ENCODE peak calls at places on chromosome 1, in seven cellular contexts. F, C, M, I, U, H and J are unnamed samples.

GRCh38 chr1:153677718-153678518 is 570 bp upstream of the NPR1 start:
- DNase-seq in F (peak), C (peak), M (peak), I (peak), U (peak), H (peak), J (peak)

GRCh38 chr1:235984041-235984820 is 80.7 kb downstream of the NID1 start:
- DNase-seq in F (no peak), C (no peak), M (no peak), I (no peak), U (peak), H (no peak), J (no peak)

GRCh38 chr1:9400425-9401079 is 107.9 kb downstream of the SPSB1 start:
- DNase-seq in F (peak), C (no peak), M (no peak), I (no peak), U (peak), H (no peak), J (no peak)

GRCh38 chr1:205445653-205445955 is 10.2 kb downstream of the BLACAT1 start:
- DNase-seq in F (no peak), C (no peak), M (no peak), I (no peak), U (no peak), H (no peak), J (no peak)

GRCh38 chr1:54297596-54298283 is 97.8 kb downstream of the MRPL37 start:
- DNase-seq in F (peak), C (peak), M (no peak), I (no peak), U (no peak), H (no peak), J (peak)

GRCh38 chr1:38563985-38564735 is 295.4 kb downstream of the RRAGC start:
- DNase-seq in F (no peak), C (no peak), M (no peak), I (no peak), U (no peak), H (no peak), J (no peak)

GRCh38 chr1:156692958-156693857 is 12.2 kb downstream of the CRABP2 start:
- DNase-seq in F (no peak), C (no peak), M (peak), I (peak), U (no peak), H (no peak), J (no peak)

GRCh38 chr1:111620412-111620971 is 903 bp downstream of the RAP1A start:
- DNase-seq in F (peak), C (no peak), M (no peak), I (no peak), U (no peak), H (no peak), J (no peak)

GRCh38 chr1:228085287-228085926 is 2.9 kb downstream of the ARF1 start:
- DNase-seq in F (peak), C (no peak), M (peak), I (peak), U (peak), H (no peak), J (no peak)

GRCh38 chr1:181075727-181076350 is 12.7 kb upstream of the IER5 start:
- DNase-seq in F (no peak), C (no peak), M (no peak), I (no peak), U (no peak), H (no peak), J (no peak)

GRCh38 chr1:221117548-221117951 is 238.3 kb downstream of the HLX start:
- DNase-seq in F (no peak), C (no peak), M (no peak), I (no peak), U (peak), H (no peak), J (no peak)

GRCh38 chr1:210262897-210263272 is 30.3 kb downstream of the SERTAD4 start:
- DNase-seq in F (no peak), C (no peak), M (no peak), I (no peak), U (no peak), H (no peak), J (no peak)

GRCh38 chr1:221574529-221574928 is 167.4 kb downstream of the DUSP10 start:
- DNase-seq in F (no peak), C (no peak), M (no peak), I (no peak), U (peak), H (no peak), J (no peak)

GRCh38 chr1:208235356-208235982 is 8.7 kb downstream of the PLXNA2 start:
- DNase-seq in F (no peak), C (no peak), M (no peak), I (no peak), U (no peak), H (no peak), J (no peak)
- H3K27ac ChIP-seq in F (peak), C (no peak), M (peak), I (no peak), U (peak), H (peak), J (peak)

GRCh38 chr1:212226467-212226866 is 58.7 kb upstream of the PPP2R5A start:
- DNase-seq in F (no peak), C (no peak), M (no peak), I (no peak), U (no peak), H (no peak), J (no peak)
- H3K27ac ChIP-seq in F (no peak), C (no peak), M (no peak), I (peak), U (peak), H (no peak), J (no peak)

DNA sequence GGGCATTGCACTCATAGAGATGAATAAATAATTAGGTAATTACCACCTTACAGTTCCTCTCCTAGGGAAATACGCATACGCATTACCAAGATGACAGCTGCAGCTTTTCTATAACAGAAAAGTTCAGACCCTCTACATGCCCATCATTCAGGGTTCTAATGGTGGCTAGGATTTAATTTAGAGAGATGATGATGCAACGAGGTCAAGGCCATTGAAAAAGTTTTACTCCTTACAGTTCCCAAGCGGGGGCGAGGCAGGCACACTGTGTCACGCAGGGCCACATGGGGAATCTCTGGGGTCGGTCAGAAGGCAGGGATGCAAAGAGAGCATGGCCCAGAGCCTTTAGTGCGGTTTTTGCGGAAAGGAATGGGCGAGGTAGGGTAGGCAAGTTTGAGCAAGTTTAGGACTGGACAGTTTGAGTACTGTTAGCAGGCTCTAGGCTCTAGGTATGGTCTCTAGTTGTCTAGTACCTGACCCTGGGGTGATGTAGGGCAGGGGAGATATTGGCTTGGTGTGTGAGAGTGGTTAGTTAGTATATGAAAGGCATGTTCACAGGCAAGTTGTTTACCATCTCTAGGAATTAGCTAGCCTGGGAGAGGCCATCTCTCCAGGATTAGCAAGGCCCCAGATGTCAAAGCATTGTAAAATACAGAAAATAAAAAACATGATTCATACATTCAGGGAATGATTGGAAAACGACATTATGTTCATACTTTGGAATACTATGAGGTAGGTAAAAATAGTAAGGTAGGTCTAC is 29.6 kb upstream of the ID3 start:
- DNase-seq in F (no peak), C (no peak), M (no peak), I (no peak), U (no peak), H (no peak), J (no peak)
- H3K27ac ChIP-seq in F (no peak), C (no peak), M (no peak), I (peak), U (no peak), H (no peak), J (no peak)

GRCh38 chr1:150156868-150157603 is 7.3 kb downstream of the PLEKHO1 start:
- DNase-seq in F (no peak), C (no peak), M (no peak), I (no peak), U (peak), H (peak), J (no peak)
- H3K27ac ChIP-seq in F (no peak), C (no peak), M (no peak), I (peak), U (peak), H (peak), J (no peak)